ENCODE peak calls at places on chromosomes 11 and 22, in six cellular contexts. I is CD4-positive, alpha-beta T cell; R is HL-60; M is T-helper 1 cell; C is HFFc6; O is EL. E is an unnamed sample.

GRCh38 chr22:38284042-38284402 is 11.2 kb upstream of the TMEM184B start:
- DNase-seq in I (no peak), R (no peak), M (no peak), O (peak; percentile 93), C (peak; percentile 90), E (peak; percentile 48)

GRCh38 chr11:3231851-3232744 is at the start of gene MRGPRE:
- DNase-seq in I (no peak), O (no peak), R (no peak), M (no peak), C (no peak), E (no peak)

GRCh38 chr11:61170566-61170965 is 9.3 kb upstream of the VPS37C start:
- DNase-seq in I (no peak), M (no peak), R (no peak), O (no peak), C (no peak), E (no peak)

GRCh38 chr11:131917634-131918384 is 547.4 kb downstream of the NTM start:
- DNase-seq in O (no peak), C (no peak), R (no peak), M (no peak), I (no peak), E (no peak)

GRCh38 chr11:3982431-3982830 is 112.2 kb upstream of the RRM1 start:
- DNase-seq in R (no peak), M (no peak), C (peak; percentile 40), O (no peak), I (no peak), E (no peak)

GRCh38 chr11:33934450-33934849 is 42.6 kb upstream of the LMO2 start:
- DNase-seq in R (no peak), I (no peak), O (no peak), M (no peak), C (no peak), E (no peak)

GRCh38 chr11:95142431-95142830 is 52.8 kb downstream of the ENDOD1 start:
- DNase-seq in R (no peak), O (no peak), C (no peak), M (no peak), I (no peak), E (no peak)

GRCh38 chr11:79362821-79363220 is 78.0 kb downstream of the TENM4 start:
- DNase-seq in C (no peak), M (no peak), O (no peak), R (no peak), I (no peak), E (no peak)